ENCODE peak calls at places on chromosomes 11 and 22, in nine cellular contexts. S, M, F, T, I, R, V, L and O are unnamed samples.
A peak's percentile ranks its signal among the peaks of the same experiment; 100 is the strongest.

GRCh38 chr11:71185411-71185810 is 67.0 kb downstream of the SHANK2 start:
- DNase-seq in R (no peak), I (no peak), V (no peak), L (no peak), M (no peak), S (no peak), F (no peak), T (no peak), O (no peak)

GRCh38 chr11:117796456-117797428 is at the start of gene DSCAML1:
- DNase-seq in V (peak; percentile 66), S (peak; percentile 35), R (peak; percentile 75), L (no peak), I (no peak), M (no peak), F (no peak), T (peak; percentile 77), O (no peak)

GRCh38 chr11:63017306-63017974 is 1.8 kb upstream of the SLC22A8 start:
- DNase-seq in R (peak; percentile 64), L (peak; percentile 40), F (no peak), M (no peak), T (no peak), S (no peak), V (no peak), I (no peak), O (no peak)

GRCh38 chr11:5626191-5626590 is 1.4 kb downstream of the TRIM34 start:
- DNase-seq in S (no peak), F (no peak), L (no peak), V (no peak), I (no peak), T (no peak), R (no peak), M (no peak), O (no peak)

GRCh38 chr11:126147268-126148111 is 64.0 kb downstream of the RPUSD4 start:
- DNase-seq in S (no peak), V (no peak), T (no peak), M (no peak), F (no peak), R (peak; percentile 55), I (no peak), L (no peak), O (no peak)

GRCh38 chr11:115613986-115614625 is 109.9 kb upstream of the CADM1 start:
- DNase-seq in L (no peak), R (no peak), T (no peak), V (no peak), F (no peak), S (no peak), I (no peak), M (no peak), O (peak; percentile 49)

GRCh38 chr11:13831707-13832106 is 130.8 kb upstream of the SPON1 start:
- DNase-seq in I (no peak), R (no peak), F (no peak), V (no peak), S (no peak), L (no peak), T (no peak), M (no peak), O (no peak)

GRCh38 chr11:84837402-84838069 is 789.6 kb downstream of the DLG2 start:
- DNase-seq in M (no peak), T (no peak), S (no peak), I (no peak), L (no peak), R (no peak), V (no peak), F (no peak), O (no peak)

GRCh38 chr11:7571640-7572000 is 57.8 kb downstream of the PPFIBP2 start:
- DNase-seq in I (peak; percentile 51), F (no peak), V (no peak), T (peak; percentile 77), R (peak; percentile 77), L (peak; percentile 79), M (peak; percentile 83), S (peak; percentile 77), O (no peak)

GRCh38 chr22:21837184-21837979 is 30.1 kb downstream of the MAPK1 start:
- DNase-seq in M (no peak), V (no peak), S (no peak), R (peak; percentile 51), L (no peak), I (peak; percentile 39), T (no peak), F (no peak), O (peak; percentile 26)

GRCh38 chr11:76620471-76620870 is 50.1 kb downstream of the LRRC32 start:
- DNase-seq in F (no peak), M (no peak), I (no peak), L (no peak), S (no peak), V (no peak), T (no peak), R (no peak), O (no peak)

GRCh38 chr22:39453765-39454378 is 2.9 kb upstream of the MGAT3 start:
- DNase-seq in V (no peak), L (no peak), I (no peak), S (no peak), M (no peak), F (no peak), T (no peak), R (peak; percentile 75), O (no peak)

GRCh38 chr11:100635194-100635593 is 51.9 kb upstream of the ARHGAP42 start:
- DNase-seq in V (no peak), L (no peak), F (no peak), M (no peak), S (no peak), R (no peak), I (no peak), T (no peak), O (no peak)

GRCh38 chr11:12112731-12113130 is 2.3 kb downstream of the MICAL2 start:
- DNase-seq in I (no peak), V (no peak), M (no peak), R (no peak), L (no peak), S (no peak), F (no peak), T (no peak), O (no peak)
- H3K27ac ChIP-seq in I (no peak overlapping the region), V (peak overlapping the region; percentile 53), M (no peak overlapping the region), R (no peak overlapping the region), L (no peak overlapping the region), S (peak overlapping the region; percentile 91), F (no peak overlapping the region), T (peak overlapping the region; percentile 49), O (peak overlapping the region; percentile 88)

GRCh38 chr11:66971483-66971882 is 3.6 kb upstream of the C11orf86 start:
- DNase-seq in T (no peak), S (no peak), I (no peak), L (no peak), F (no peak), V (no peak), R (no peak), M (no peak), O (no peak)

GRCh38 chr11:66967670-66968425 is 7.3 kb upstream of the C11orf86 start:
- DNase-seq in V (peak; percentile 67), L (no peak), F (no peak), R (no peak), S (no peak), I (no peak), M (peak; percentile 21), T (no peak), O (peak; percentile 81)

GRCh38 chr11:66969584-66970205 is 5.4 kb upstream of the C11orf86 start:
- DNase-seq in I (no peak), F (no peak), L (no peak), T (no peak), M (no peak), S (no peak), R (no peak), V (no peak), O (no peak)

GRCh38 chr11:66970371-66970807 is 4.7 kb upstream of the C11orf86 start:
- DNase-seq in I (no peak), M (no peak), L (no peak), F (no peak), V (no peak), T (no peak), R (no peak), S (no peak), O (no peak)

GRCh38 chr11:66970808-66971442 is 4.2 kb upstream of the C11orf86 start:
- DNase-seq in R (no peak), S (peak; percentile 25), M (peak; percentile 69), L (no peak), T (peak; percentile 61), I (peak; percentile 89), F (no peak), V (no peak), O (peak; percentile 95)
- H3K27ac ChIP-seq in R (no peak overlapping the region), S (peak overlapping the region; percentile 70), M (no peak overlapping the region), L (peak overlapping the region; percentile 12), T (peak overlapping the region; percentile 81), I (peak overlapping the region; percentile 55), F (no peak overlapping the region), V (peak overlapping the region; percentile 67), O (peak overlapping the region; percentile 98)

GRCh38 chr22:30250039-30250565 is 3.5 kb upstream of the LIF start:
- DNase-seq in V (no peak), S (no peak), M (no peak), L (no peak), F (no peak), I (no peak), R (no peak), T (no peak), O (no peak)

GRCh38 chr22:30251661-30252226 is 5.2 kb upstream of the LIF start:
- DNase-seq in L (no peak), F (no peak), T (no peak), I (no peak), M (no peak), R (no peak), S (no peak), V (no peak), O (no peak)

GRCh38 chr22:30249049-30250038 is 2.8 kb upstream of the LIF start:
- DNase-seq in I (no peak), T (peak; percentile 90), S (peak; percentile 68), V (peak; percentile 80), F (no peak), L (no peak), M (peak; percentile 62), R (no peak), O (no peak)

GRCh38 chr22:30252411-30253204 is 6.0 kb upstream of the LIF start:
- DNase-seq in I (peak; percentile 85), L (peak; percentile 41), M (no peak), F (no peak), S (no peak), R (no peak), T (no peak), V (no peak), O (no peak)

DNA sequence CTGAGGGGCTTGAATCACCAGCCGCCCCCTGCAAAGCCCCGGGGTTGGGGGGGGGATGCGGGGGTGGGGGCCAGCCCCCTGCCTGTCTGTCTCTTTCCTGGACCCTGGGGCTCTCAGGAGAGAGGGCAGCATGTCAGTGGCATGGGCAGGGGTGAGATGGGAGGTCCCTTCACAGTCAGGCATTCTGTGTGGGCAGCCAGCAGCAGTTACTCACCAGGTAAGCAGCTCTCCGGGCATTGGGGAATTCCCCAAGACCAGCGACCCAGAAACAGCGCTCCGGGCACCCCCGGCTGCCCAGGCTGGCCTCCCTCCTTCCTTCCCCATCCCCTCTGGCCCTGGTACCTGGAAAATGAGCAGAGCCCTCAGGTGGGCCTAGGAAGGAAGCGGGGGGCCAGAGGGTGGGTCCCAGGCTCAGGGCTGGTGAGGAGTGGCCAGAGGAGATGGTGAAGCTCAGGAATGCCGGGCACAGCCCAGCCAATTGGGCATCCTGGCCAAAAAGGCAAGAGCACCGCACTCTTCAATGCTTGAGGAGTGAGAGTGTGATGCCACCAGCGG is 4.2 kb upstream of the LIF start:
- DNase-seq in M (no peak), L (peak; percentile 38), F (no peak), T (no peak), I (no peak), S (no peak), R (no peak), V (no peak), O (peak; percentile 40)
- H3K27ac ChIP-seq in M (no peak overlapping the region), L (no peak overlapping the region), F (no peak overlapping the region), T (no peak overlapping the region), I (peak overlapping the region; percentile 90), S (no peak overlapping the region), R (no peak overlapping the region), V (no peak overlapping the region), O (no peak overlapping the region)

GRCh38 chr11:111441443-111441842 is 62.4 kb upstream of the POU2AF1 start:
- DNase-seq in I (no peak), M (no peak), V (no peak), S (no peak), L (no peak), F (no peak), T (no peak), R (no peak), O (peak; percentile 68)
- H3K27ac ChIP-seq in I (no peak overlapping the region), M (no peak overlapping the region), V (no peak overlapping the region), S (peak overlapping the region; percentile 46), L (no peak overlapping the region), F (no peak overlapping the region), T (no peak overlapping the region), R (no peak overlapping the region), O (no peak overlapping the region)